ENCODE peak calls at places on chromosomes 12 and 14, in ten cellular contexts. I is stomach, Z is breast epithelium, L is Panc1, N is suprapubic skin, F is K562, H is vagina, T is endothelial cell of umbilical vein, X is H1, V is GM12878. O is an unnamed sample.

GRCh38 chr12:75735853-75736252 is 224.4 kb upstream of the KRR1 start:
- DNase-seq in I (peak), Z (peak), L (no peak), N (no peak), F (no peak), H (no peak), T (no peak), X (no peak), V (no peak), O (no peak)

GRCh38 chr12:19761465-19761864 is 322.2 kb downstream of the AEBP2 start:
- DNase-seq in I (no peak), Z (no peak), L (no peak), N (no peak), F (no peak), H (no peak), T (peak), X (no peak), V (no peak), O (no peak)

GRCh38 chr14:32567543-32568384 is 238.7 kb downstream of the AKAP6 start:
- DNase-seq in I (no peak), Z (no peak), L (no peak), N (no peak), F (no peak), H (no peak), T (peak), X (no peak), V (no peak), O (no peak)

GRCh38 chr14:68564826-68565760 is 227.8 kb downstream of the ZFP36L1 start:
- DNase-seq in I (no peak), Z (peak), L (no peak), N (peak), F (peak), H (no peak), T (peak), X (no peak), V (no peak), O (no peak)

GRCh38 chr12:31117203-31118011 is 43.7 kb downstream of the DDX11 start:
- DNase-seq in I (peak), Z (no peak), L (peak), N (peak), F (peak), H (no peak), T (peak), X (peak), V (no peak), O (peak)

GRCh38 chr14:89141862-89142261 is 275.2 kb downstream of the FOXN3 start:
- DNase-seq in I (no peak), Z (no peak), L (no peak), N (no peak), F (no peak), H (no peak), T (no peak), X (no peak), V (no peak), O (no peak)

GRCh38 chr12:3304436-3305135 is 186.4 kb upstream of the PRMT8 start:
- DNase-seq in I (peak), Z (peak), L (no peak), N (no peak), F (no peak), H (no peak), T (peak), X (no peak), V (no peak), O (no peak)

GRCh38 chr12:15289192-15289591 is 33.1 kb upstream of the PTPRO start:
- DNase-seq in I (no peak), Z (no peak), L (no peak), N (no peak), F (no peak), H (no peak), T (no peak), X (no peak), V (no peak), O (no peak)

GRCh38 chr14:90846511-90846910 is 30.3 kb upstream of the TTC7B start:
- DNase-seq in I (no peak), Z (no peak), L (no peak), N (no peak), F (no peak), H (no peak), T (no peak), X (no peak), V (no peak), O (no peak)

GRCh38 chr14:104601786-104602185 is 2.8 kb downstream of the TMEM179 start:
- DNase-seq in I (no peak), Z (no peak), L (no peak), N (peak), F (no peak), H (no peak), T (no peak), X (no peak), V (no peak), O (no peak)

GRCh38 chr12:5912437-5913334 is 32.4 kb downstream of the ANO2 start:
- DNase-seq in I (no peak), Z (no peak), L (no peak), N (no peak), F (peak), H (peak), T (no peak), X (peak), V (no peak), O (no peak)

GRCh38 chr12:126831115-126831514 is 1435.9 kb upstream of the TMEM132C start:
- DNase-seq in I (no peak), Z (no peak), L (no peak), N (no peak), F (no peak), H (no peak), T (no peak), X (no peak), V (no peak), O (no peak)

GRCh38 chr12:57603758-57604453 is 718 bp upstream of the DTX3 start:
- DNase-seq in I (no peak), Z (peak), L (no peak), N (no peak), F (no peak), H (no peak), T (no peak), X (peak), V (no peak), O (no peak)

GRCh38 chr12:115176741-115177400 is 492.9 kb upstream of the TBX3 start:
- DNase-seq in I (no peak), Z (no peak), L (no peak), N (no peak), F (no peak), H (no peak), T (no peak), X (no peak), V (no peak), O (no peak)

GRCh38 chr14:100671906-100672305 is 54.8 kb upstream of the DLK1 start:
- DNase-seq in I (no peak), Z (no peak), L (no peak), N (no peak), F (no peak), H (no peak), T (no peak), X (no peak), V (no peak), O (no peak)

GRCh38 chr14:97107070-97107469 is 309.9 kb downstream of the VRK1 start:
- DNase-seq in I (no peak), Z (no peak), L (no peak), N (no peak), F (no peak), H (no peak), T (no peak), X (no peak), V (no peak), O (no peak)

GRCh38 chr14:36091096-36091495 is 85.4 kb downstream of the PTCSC3 start:
- DNase-seq in I (peak), Z (no peak), L (no peak), N (no peak), F (no peak), H (no peak), T (no peak), X (no peak), V (peak), O (no peak)

DNA sequence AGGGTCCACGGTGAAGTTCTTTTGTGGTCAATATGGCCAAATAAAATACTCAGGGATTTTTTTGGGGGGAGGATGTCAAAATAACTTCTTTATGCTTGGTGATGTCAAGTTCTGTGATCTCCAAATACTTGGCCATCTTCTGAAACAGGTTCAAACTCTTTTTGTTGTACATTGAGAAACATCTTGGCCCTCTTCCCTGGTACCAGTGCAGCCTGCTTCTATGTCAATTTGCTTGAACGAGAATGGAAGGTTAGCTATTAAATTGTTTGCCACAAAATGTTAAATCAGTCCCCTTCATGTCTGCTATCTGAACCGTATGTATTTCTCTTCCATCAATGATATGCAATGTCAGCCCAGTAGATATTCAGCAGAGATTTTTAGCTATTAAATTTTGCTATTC is 6.1 kb upstream of the CRADD start:
- DNase-seq in I (no peak), Z (no peak), L (no peak), N (no peak), F (no peak), H (no peak), T (no peak), X (no peak), V (no peak), O (no peak)
- TF ChIP-seq POLR2AphosphoS5 in I (no peak), Z (no peak), L (no peak), N (no peak), F (no peak), H (no peak), T (no peak), X (no peak), V (no peak), O (no peak)

GRCh38 chr12:83390186-83390585 is 703.5 kb downstream of the TMTC2 start:
- DNase-seq in I (no peak), Z (no peak), L (no peak), N (no peak), F (no peak), H (no peak), T (no peak), X (no peak), V (no peak), O (no peak)
- TF ChIP-seq POLR2AphosphoS5 in I (no peak), Z (no peak), L (no peak), N (no peak), F (no peak), H (no peak), T (no peak), X (no peak), V (no peak), O (no peak)

DNA sequence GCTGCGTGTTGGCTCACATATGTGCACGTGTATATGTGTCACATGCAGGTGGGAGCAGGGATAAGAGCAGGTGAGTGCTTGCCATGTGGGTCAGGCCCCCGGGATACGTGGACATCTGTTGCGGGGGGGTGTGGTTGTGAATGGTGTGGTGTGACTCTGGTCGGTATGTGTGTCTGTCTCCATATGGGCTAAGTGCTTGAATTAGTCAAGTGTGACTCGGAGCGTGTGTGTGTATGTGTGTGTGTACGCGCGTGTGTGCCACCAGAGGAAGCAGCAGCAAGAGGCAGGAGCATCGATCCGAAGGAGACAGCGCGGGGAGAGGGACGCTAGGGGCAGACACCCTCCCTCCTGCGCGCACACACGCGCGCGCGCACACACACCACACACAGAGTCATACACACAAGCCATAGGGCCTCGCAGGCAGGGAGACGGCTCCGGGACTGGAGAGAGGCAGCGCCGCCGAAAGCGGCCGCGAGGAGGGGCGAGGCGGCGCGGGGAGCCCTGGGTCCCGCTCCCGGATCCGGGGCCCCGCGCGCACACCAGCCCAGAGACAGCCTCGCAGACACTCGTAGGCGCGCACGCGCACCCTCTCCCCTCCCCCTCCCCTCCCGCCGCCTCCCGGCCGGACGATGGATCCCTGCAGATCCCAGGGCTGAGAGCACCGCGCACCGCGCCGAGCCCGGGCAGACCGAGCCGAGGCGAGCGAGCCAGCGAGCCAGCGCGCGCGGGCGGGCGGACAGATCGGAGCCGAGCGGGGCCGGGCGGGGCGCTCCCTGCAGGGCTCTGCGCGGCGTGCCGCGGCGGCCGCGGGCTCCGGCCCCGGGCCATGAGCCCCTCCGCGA is at the start of gene ASIC1:
- DNase-seq in I (peak), Z (peak), L (no peak), N (no peak), F (peak), H (no peak), T (peak), X (peak), V (no peak), O (peak)
- TF ChIP-seq POLR2AphosphoS5 in I (no peak), Z (no peak), L (no peak), N (no peak), F (no peak), H (no peak), T (no peak), X (no peak), V (no peak), O (no peak)

DNA sequence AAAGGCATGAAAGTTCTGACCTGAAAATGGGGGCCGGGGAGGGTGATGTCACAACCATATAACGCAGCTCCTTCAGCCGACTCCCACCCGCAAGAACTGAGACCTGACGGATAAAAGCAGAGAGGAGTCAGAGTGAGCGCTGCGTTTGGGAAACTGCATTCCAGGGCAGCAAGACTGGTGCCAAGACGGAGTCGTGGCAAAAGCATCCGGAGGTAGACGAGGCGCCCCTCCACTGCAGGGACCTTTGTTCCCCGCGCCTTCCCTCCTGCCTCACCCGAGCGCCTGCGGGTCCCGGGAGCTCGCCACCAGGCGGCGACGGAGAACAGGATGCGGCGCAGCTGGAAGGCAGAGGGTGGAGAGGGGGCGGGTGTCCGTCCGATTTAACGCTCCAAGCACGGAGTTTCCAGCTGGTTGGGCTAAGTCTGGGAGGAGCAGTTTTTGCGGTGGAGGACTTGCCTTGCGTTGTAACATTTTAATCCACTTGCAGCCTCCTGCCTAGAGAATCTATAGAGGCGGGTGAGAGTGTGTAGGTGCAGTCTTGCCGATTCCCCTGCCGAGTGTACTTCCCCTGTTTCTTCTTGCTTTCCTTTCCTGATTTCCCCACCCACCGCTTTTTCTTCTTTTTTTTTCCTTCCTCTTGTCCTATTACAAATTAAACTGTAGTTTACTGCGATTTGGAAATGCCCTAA is 1.2 kb upstream of the CPNE8 start:
- DNase-seq in I (peak), Z (peak), L (peak), N (peak), F (peak), H (no peak), T (peak), X (peak), V (peak), O (peak)
- TF ChIP-seq POLR2AphosphoS5 in I (peak), Z (peak), L (peak), N (no peak), F (no peak), H (peak), T (peak), X (peak), V (no peak), O (no peak)

GRCh38 chr12:46557539-46558373 is 185.2 kb upstream of the SLC38A2 start:
- DNase-seq in I (no peak), Z (no peak), L (no peak), N (no peak), F (no peak), H (no peak), T (no peak), X (no peak), V (no peak), O (no peak)

GRCh38 chr12:46556105-46556559 is 183.6 kb upstream of the SLC38A2 start:
- DNase-seq in I (no peak), Z (no peak), L (peak), N (no peak), F (no peak), H (no peak), T (peak), X (no peak), V (no peak), O (no peak)

GRCh38 chr12:46555379-46555778 is 182.8 kb upstream of the SLC38A2 start:
- DNase-seq in I (no peak), Z (no peak), L (no peak), N (no peak), F (no peak), H (no peak), T (no peak), X (no peak), V (no peak), O (no peak)

GRCh38 chr12:46558696-46559095 is 186.1 kb upstream of the SLC38A2 start:
- DNase-seq in I (no peak), Z (no peak), L (no peak), N (no peak), F (no peak), H (no peak), T (no peak), X (no peak), V (no peak), O (no peak)

DNA sequence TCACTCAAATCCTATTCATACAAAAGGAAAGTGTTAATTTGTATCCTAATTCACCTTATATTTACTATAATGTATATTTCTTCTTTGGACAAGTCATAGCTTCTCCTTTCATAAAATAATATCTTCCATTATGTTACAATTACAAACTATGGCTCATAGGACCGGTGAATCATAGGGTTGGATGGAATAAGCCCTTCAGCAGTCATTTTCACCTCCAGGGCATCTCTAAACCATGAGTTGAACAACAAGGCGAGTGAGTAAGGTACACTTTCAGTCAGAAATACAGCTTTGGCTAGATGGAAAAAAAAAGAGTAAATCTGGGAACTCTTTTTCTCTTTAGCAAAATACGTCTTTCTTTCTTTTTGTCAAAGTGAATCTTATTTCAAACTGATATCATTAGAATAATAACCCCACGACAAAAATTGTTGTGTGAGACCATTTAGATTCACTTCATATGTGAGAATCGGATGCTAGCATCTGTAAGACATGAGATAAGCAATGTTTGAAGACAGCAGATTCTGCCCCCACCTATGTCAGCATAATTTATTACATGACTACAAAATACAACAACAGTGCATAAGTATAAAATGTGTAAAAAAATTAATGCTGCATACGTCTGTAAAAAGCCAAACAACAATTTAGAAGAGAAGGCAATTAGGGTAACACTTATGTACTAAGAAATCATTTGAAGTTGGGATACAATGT is 184.4 kb upstream of the SLC38A2 start:
- DNase-seq in I (no peak), Z (no peak), L (peak), N (no peak), F (no peak), H (no peak), T (peak), X (no peak), V (no peak), O (no peak)
- TF ChIP-seq POLR2AphosphoS5 in I (peak), Z (no peak), L (no peak), N (no peak), F (no peak), H (peak), T (no peak), X (no peak), V (no peak), O (no peak)

GRCh38 chr12:28742791-28743190 is 406.3 kb upstream of the FAR2 start:
- DNase-seq in I (no peak), Z (no peak), L (no peak), N (no peak), F (no peak), H (no peak), T (no peak), X (no peak), V (no peak), O (no peak)
- TF ChIP-seq POLR2AphosphoS5 in I (no peak), Z (no peak), L (no peak), N (no peak), F (no peak), H (no peak), T (no peak), X (no peak), V (no peak), O (no peak)

DNA sequence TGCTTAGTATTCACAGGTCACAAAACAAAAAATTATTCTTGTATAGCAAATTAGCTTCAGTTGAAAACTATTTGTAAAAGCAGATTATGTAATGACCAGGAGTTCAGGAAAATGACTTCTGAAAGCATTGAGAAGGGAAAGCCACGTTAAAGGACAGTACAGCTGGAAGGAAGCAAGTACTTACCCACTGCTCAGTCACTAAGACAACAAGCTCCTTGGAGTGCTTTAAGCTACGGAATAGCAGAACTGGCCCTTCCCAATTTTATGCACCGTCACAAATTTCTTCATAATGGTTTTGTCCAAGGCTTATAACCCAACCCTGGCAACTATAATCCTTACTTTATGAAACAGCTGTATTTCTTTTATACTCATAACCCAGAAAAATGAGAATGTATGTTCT is 13.0 kb upstream of the SNAPC1 start:
- DNase-seq in I (no peak), Z (no peak), L (no peak), N (no peak), F (no peak), H (no peak), T (peak), X (no peak), V (no peak), O (no peak)
- TF ChIP-seq POLR2AphosphoS5 in I (no peak), Z (no peak), L (no peak), N (no peak), F (no peak), H (no peak), T (peak), X (no peak), V (peak), O (no peak)

GRCh38 chr14:75150150-75150549 is 23.3 kb upstream of the NEK9 start:
- DNase-seq in I (no peak), Z (no peak), L (no peak), N (no peak), F (no peak), H (no peak), T (no peak), X (no peak), V (no peak), O (no peak)
- TF ChIP-seq POLR2AphosphoS5 in I (peak), Z (no peak), L (no peak), N (peak), F (no peak), H (peak), T (no peak), X (no peak), V (no peak), O (no peak)